ENCODE peak calls at places on chromosomes 13 and 19, in four cellular contexts. P is pancreas, D is H9, W is cardiac muscle cell. R is an unnamed sample.
A peak's percentile ranks its signal among the peaks of the same experiment; 100 is the strongest.

GRCh38 chr19:46963093-46963734 is 56.4 kb upstream of the NPAS1 start:
- DNase-seq in W (no peak), P (no peak), D (no peak), R (no peak)

GRCh38 chr19:56270676-56271075 is 1.9 kb upstream of the EDDM13 start:
- DNase-seq in P (no peak), D (no peak), W (no peak), R (peak; percentile 32)

GRCh38 chr13:51885651-51886050 is 23.9 kb downstream of the CCDC70 start:
- DNase-seq in D (no peak), W (no peak), P (no peak), R (no peak)

GRCh38 chr13:23578411-23579071 is 8.3 kb downstream of the TNFRSF19 start:
- DNase-seq in D (peak; percentile 75), W (peak; percentile 65), P (peak; percentile 88), R (peak; percentile 75)

GRCh38 chr13:23833733-23834611 is 55.2 kb downstream of the MIPEP start:
- DNase-seq in D (no peak), P (no peak), W (no peak), R (no peak)

GRCh38 chr13:92761710-92762109 is 464.9 kb upstream of the GPC6 start:
- DNase-seq in P (no peak), D (no peak), W (no peak), R (no peak)

GRCh38 chr19:50896591-50897190 is 14.5 kb downstream of the KLK4 start:
- DNase-seq in P (peak; percentile 66), W (no peak), D (no peak), R (no peak)

GRCh38 chr13:35771898-35772297 is 295.4 kb upstream of the MAB21L1 start:
- DNase-seq in P (no peak), D (no peak), W (no peak), R (no peak)

GRCh38 chr13:30898721-30899188 is 7.3 kb upstream of the MEDAG start:
- DNase-seq in D (no peak), W (no peak), P (no peak), R (no peak)

GRCh38 chr19:48023518-48023917 is 20.4 kb downstream of the CABP5 start:
- DNase-seq in W (no peak), D (no peak), P (no peak), R (no peak)

GRCh38 chr19:45621976-45622503 is 17.2 kb downstream of the EML2 start:
- DNase-seq in D (no peak), P (no peak), W (no peak), R (no peak)

GRCh38 chr13:60226507-60226906 is 62.8 kb upstream of the DIAPH3 start:
- DNase-seq in P (peak; percentile 14), D (peak; percentile 44), W (peak; percentile 60), R (no peak)

GRCh38 chr19:7534531-7534980 is 961 bp upstream of the PNPLA6 start:
- DNase-seq in D (peak; percentile 85), P (no peak), W (peak; percentile 66), R (peak; percentile 55)

GRCh38 chr13:23467048-23467931 is 33.8 kb upstream of the SACS start:
- DNase-seq in D (no peak), W (peak; percentile 30), P (no peak), R (no peak)

GRCh38 chr19:18211683-18212082 is 7.8 kb upstream of the RAB3A start:
- DNase-seq in P (no peak), W (no peak), D (no peak), R (no peak)

DNA sequence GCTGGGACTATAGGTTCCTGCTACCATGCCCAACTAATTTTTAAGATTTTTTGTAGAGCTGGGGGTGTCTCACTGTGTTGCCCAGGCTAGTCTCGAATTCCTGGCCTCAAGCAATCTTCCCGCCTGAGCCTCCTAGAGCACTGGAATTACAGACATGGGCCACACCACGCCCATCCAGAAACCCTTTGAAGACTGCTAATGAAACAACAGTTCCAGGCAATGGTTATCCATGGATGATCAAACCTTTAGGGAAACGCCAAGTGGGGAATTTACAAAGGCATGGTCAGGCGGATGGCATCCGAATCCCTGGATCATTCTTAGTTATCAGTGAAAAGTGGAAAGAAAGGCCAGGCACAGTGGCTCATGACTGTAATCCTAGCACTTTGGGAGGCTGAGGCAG is 16.9 kb upstream of the DNMT1 start:
- DNase-seq in P (no peak), W (no peak), D (no peak), R (no peak)
- H3K27ac ChIP-seq in P (no peak overlapping the region), W (no peak overlapping the region), D (no peak overlapping the region), R (no peak overlapping the region)

GRCh38 chr19:1851581-1852293 is 3.5 kb upstream of the REXO1 start:
- DNase-seq in P (peak; percentile 54), D (no peak), W (no peak), R (no peak)
- H3K4me1 ChIP-seq in P (peaks cover 9% of the 10 kb centered on the region), D (peaks cover 5% of the 10 kb centered on the region), W (peaks cover 36% of the 10 kb centered on the region), R (peaks cover 6% of the 10 kb centered on the region)

GRCh38 chr19:33278403-33279269 is 23.7 kb downstream of the CEBPA start:
- DNase-seq in D (no peak), P (no peak), W (no peak), R (no peak)
- H3K27ac ChIP-seq in D (no peak overlapping the region), P (no peak overlapping the region), W (no peak overlapping the region), R (peak overlapping the region; percentile 33)

GRCh38 chr13:112905990-112906641 is 62.9 kb upstream of the MCF2L start:
- DNase-seq in W (no peak), P (no peak), D (peak; percentile 93), R (no peak)
- H3K4me1 ChIP-seq in W (no peaks in the 10 kb centered on the region), P (peaks cover 11% of the 10 kb centered on the region), D (peaks cover 7% of the 10 kb centered on the region), R (peaks cover 2% of the 10 kb centered on the region)

DNA sequence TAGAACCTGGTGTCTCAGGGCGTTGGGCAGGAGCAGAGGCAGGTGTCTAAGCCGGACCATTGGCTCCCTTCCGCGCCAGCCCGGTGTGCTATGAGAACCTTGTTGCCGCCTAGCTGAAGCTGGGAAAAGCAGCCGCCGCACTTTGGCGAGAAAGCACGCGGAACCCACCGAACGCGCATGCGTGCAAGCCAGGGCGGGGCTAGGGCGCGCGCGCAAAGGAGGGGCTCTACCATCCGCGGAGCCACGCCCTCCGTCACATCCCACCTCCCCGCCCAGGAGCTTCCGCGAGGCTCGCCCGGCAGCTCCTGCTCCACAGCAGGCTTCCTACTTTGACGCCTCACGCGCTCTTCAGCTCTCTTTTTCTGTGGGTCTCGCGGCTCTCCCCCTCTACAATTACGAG is 51.3 kb downstream of the WDR87 start:
- DNase-seq in D (no peak), P (peak; percentile 41), W (no peak), R (no peak)
- H3K27ac ChIP-seq in D (no peak overlapping the region), P (no peak overlapping the region), W (no peak overlapping the region), R (no peak overlapping the region)

GRCh38 chr13:40622761-40623160 is 43.7 kb downstream of the FOXO1 start:
- DNase-seq in D (no peak), P (no peak), W (no peak), R (no peak)
- H3K4me1 ChIP-seq in D (peaks cover 11% of the 10 kb centered on the region), P (peaks cover 50% of the 10 kb centered on the region), W (no peaks in the 10 kb centered on the region), R (peaks cover 3% of the 10 kb centered on the region)

DNA sequence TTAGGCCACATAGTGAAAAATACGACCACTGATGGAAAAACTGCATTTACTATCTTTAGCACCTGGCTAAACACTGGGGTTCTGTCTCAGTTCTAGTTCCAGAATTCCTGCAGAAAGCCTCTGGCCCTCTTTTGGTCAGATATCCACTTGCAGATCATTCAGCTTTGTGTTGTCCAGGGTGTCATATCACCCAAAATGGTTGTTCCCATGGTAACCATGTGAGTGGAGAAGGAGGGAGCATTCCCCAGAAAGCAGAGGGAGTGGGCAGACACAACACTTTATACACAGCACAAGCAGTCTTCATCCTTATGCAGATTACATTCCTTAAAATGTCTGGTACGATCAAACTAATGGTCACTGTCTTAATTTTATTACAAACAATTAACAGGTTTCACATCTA is 73.5 kb downstream of the CAB39L start:
- DNase-seq in D (no peak), P (no peak), W (no peak), R (no peak)
- H3K27ac ChIP-seq in D (no peak overlapping the region), P (no peak overlapping the region), W (no peak overlapping the region), R (no peak overlapping the region)

GRCh38 chr13:110329258-110329657 is 22.2 kb downstream of the COL4A2 start:
- DNase-seq in D (no peak), W (no peak), P (no peak), R (no peak)

GRCh38 chr13:110331362-110331761 is 24.3 kb downstream of the COL4A2 start:
- DNase-seq in P (no peak), D (no peak), W (no peak), R (no peak)

GRCh38 chr13:110329798-110330461 is 22.8 kb downstream of the COL4A2 start:
- DNase-seq in W (no peak), P (no peak), D (no peak), R (no peak)

GRCh38 chr13:110328509-110328908 is 21.4 kb downstream of the COL4A2 start:
- DNase-seq in W (no peak), P (no peak), D (no peak), R (no peak)

DNA sequence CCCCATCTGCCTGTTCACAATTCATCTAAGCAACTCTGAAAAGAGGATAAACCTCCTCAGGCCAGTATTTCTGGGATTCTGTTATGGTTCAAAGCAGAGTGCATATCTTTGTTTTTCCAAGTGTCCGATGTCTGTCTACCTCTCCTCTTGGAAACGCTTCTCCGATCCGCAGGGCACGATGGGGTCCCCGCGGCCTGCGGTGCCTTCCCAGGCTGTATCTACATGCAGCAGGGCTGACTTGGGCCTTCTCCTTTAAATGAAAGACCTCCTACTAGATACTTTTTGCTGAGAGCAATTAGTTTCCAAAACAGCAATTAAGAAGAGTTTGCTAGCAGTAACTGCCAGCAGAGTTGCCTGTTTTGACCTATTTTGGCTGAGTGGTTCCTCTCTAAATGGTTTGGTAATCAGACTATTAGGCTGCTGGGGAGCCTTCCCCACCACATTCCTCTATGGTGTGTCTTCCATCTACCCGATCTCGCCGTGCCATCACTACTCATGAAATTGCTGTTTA is 23.5 kb downstream of the COL4A2 start:
- DNase-seq in P (no peak), W (no peak), D (no peak), R (no peak)
- H3K4me1 ChIP-seq in P (no peaks in the 10 kb centered on the region), W (peaks cover 16% of the 10 kb centered on the region), D (no peaks in the 10 kb centered on the region), R (peaks cover 22% of the 10 kb centered on the region)

R was measured in lung.